ENCODE peak calls at places on chromosomes 13 and 19, in ten cellular contexts. One of them, this sample, is unnamed.
A peak's percentile ranks its signal among the peaks of the same experiment; 100 is the strongest.

GRCh38 chr19:15649526-15649925 is 8.8 kb downstream of the CYP4F3 start:
- DNase-seq in AG04450: no peak
- DNase-seq in nephron progenitor cell: no peak
- DNase-seq in EL: no peak
- DNase-seq in AG10803: no peak
- DNase-seq in A549: no peak
- DNase-seq in amygdala: no peak
- DNase-seq in activated T-helper 9 cell treated with anti-CD3 and anti-CD28 coated beads, Interleukin-2, amount 50 U/mL, for 16 hours: no peak
- DNase-seq in heart right ventricle: no peak
- DNase-seq in GM13977: no peak
- DNase-seq in this sample: no peak

GRCh38 chr13:100887729-100888151 is 213.1 kb upstream of the TMTC4 start:
- DNase-seq in heart right ventricle: no peak
- DNase-seq in nephron progenitor cell: no peak
- DNase-seq in GM13977: no peak
- DNase-seq in amygdala: no peak
- DNase-seq in AG04450: no peak
- DNase-seq in activated T-helper 9 cell treated with anti-CD3 and anti-CD28 coated beads, Interleukin-2, amount 50 U/mL, for 16 hours: no peak
- DNase-seq in EL: peak; percentile 61
- DNase-seq in AG10803: peak; percentile 85
- DNase-seq in A549: no peak
- DNase-seq in this sample: peak; percentile 7

GRCh38 chr19:20259615-20260014 is 92.6 kb downstream of the ZNF486 start:
- DNase-seq in AG04450: no peak
- DNase-seq in GM13977: no peak
- DNase-seq in A549: no peak
- DNase-seq in EL: no peak
- DNase-seq in nephron progenitor cell: no peak
- DNase-seq in amygdala: no peak
- DNase-seq in heart right ventricle: no peak
- DNase-seq in activated T-helper 9 cell treated with anti-CD3 and anti-CD28 coated beads, Interleukin-2, amount 50 U/mL, for 16 hours: no peak
- DNase-seq in AG10803: no peak
- DNase-seq in this sample: no peak

GRCh38 chr19:43901395-43902390 is 33.4 kb downstream of the ZNF45 start:
- DNase-seq in GM13977: peak; percentile 72
- DNase-seq in activated T-helper 9 cell treated with anti-CD3 and anti-CD28 coated beads, Interleukin-2, amount 50 U/mL, for 16 hours: peak; percentile 43
- DNase-seq in nephron progenitor cell: peak; percentile 79
- DNase-seq in heart right ventricle: peak; percentile 76
- DNase-seq in EL: peak; percentile 92
- DNase-seq in A549: peak; percentile 57
- DNase-seq in AG04450: peak; percentile 66
- DNase-seq in AG10803: peak; percentile 86
- DNase-seq in amygdala: peak; percentile 30
- DNase-seq in this sample: peak; percentile 87

GRCh38 chr19:677601-678380 is 1.6 kb downstream of the FSTL3 start:
- DNase-seq in nephron progenitor cell: no peak
- DNase-seq in heart right ventricle: no peak
- DNase-seq in amygdala: no peak
- DNase-seq in EL: no peak
- DNase-seq in AG10803: no peak
- DNase-seq in AG04450: no peak
- DNase-seq in GM13977: no peak
- DNase-seq in activated T-helper 9 cell treated with anti-CD3 and anti-CD28 coated beads, Interleukin-2, amount 50 U/mL, for 16 hours: no peak
- DNase-seq in A549: peak; percentile 38
- DNase-seq in this sample: no peak

GRCh38 chr19:47994209-47994802 is at the start of gene ELSPBP1:
- DNase-seq in GM13977: no peak
- DNase-seq in nephron progenitor cell: peak; percentile 50
- DNase-seq in amygdala: no peak
- DNase-seq in A549: no peak
- DNase-seq in EL: no peak
- DNase-seq in activated T-helper 9 cell treated with anti-CD3 and anti-CD28 coated beads, Interleukin-2, amount 50 U/mL, for 16 hours: no peak
- DNase-seq in heart right ventricle: no peak
- DNase-seq in AG04450: no peak
- DNase-seq in AG10803: no peak
- DNase-seq in this sample: no peak

GRCh38 chr19:29610213-29610573 is 4.1 kb downstream of the POP4 start:
- DNase-seq in A549: no peak
- DNase-seq in EL: no peak
- DNase-seq in activated T-helper 9 cell treated with anti-CD3 and anti-CD28 coated beads, Interleukin-2, amount 50 U/mL, for 16 hours: no peak
- DNase-seq in amygdala: no peak
- DNase-seq in AG04450: no peak
- DNase-seq in heart right ventricle: no peak
- DNase-seq in nephron progenitor cell: no peak
- DNase-seq in AG10803: no peak
- DNase-seq in GM13977: no peak
- DNase-seq in this sample: no peak

GRCh38 chr13:109162248-109163051 is 533.0 kb downstream of the MYO16 start:
- DNase-seq in heart right ventricle: no peak
- DNase-seq in GM13977: peak; percentile 80
- DNase-seq in nephron progenitor cell: no peak
- DNase-seq in AG10803: no peak
- DNase-seq in AG04450: no peak
- DNase-seq in EL: no peak
- DNase-seq in amygdala: no peak
- DNase-seq in A549: no peak
- DNase-seq in activated T-helper 9 cell treated with anti-CD3 and anti-CD28 coated beads, Interleukin-2, amount 50 U/mL, for 16 hours: no peak
- DNase-seq in this sample: no peak

GRCh38 chr13:46569471-46569870 is 16.5 kb downstream of the LRCH1 start:
- DNase-seq in A549: no peak
- DNase-seq in AG04450: no peak
- DNase-seq in nephron progenitor cell: no peak
- DNase-seq in heart right ventricle: no peak
- DNase-seq in AG10803: no peak
- DNase-seq in EL: no peak
- DNase-seq in GM13977: no peak
- DNase-seq in amygdala: no peak
- DNase-seq in activated T-helper 9 cell treated with anti-CD3 and anti-CD28 coated beads, Interleukin-2, amount 50 U/mL, for 16 hours: no peak
- DNase-seq in this sample: no peak